ENCODE peak calls at places on chromosomes 3 and 15, in five cellular contexts. One of them, this sample, is unnamed.

GRCh38 chr3:190617185-190617584 is 103.3 kb downstream of the IL1RAP start:
- DNase-seq in IMR-90: no peak
- DNase-seq in A549: no peak
- DNase-seq in K562: no peak
- DNase-seq in HepG2: peak
- DNase-seq in this sample: no peak

GRCh38 chr3:55752911-55753310 is 265.8 kb upstream of the WNT5A start:
- DNase-seq in IMR-90: no peak
- DNase-seq in A549: no peak
- DNase-seq in K562: no peak
- DNase-seq in HepG2: no peak
- DNase-seq in this sample: no peak

GRCh38 chr3:107269081-107269480 is 108.2 kb upstream of the CCDC54 start:
- DNase-seq in IMR-90: no peak
- DNase-seq in A549: no peak
- DNase-seq in K562: no peak
- DNase-seq in HepG2: no peak
- DNase-seq in this sample: no peak

GRCh38 chr15:31338879-31339557 is 12.4 kb downstream of the KLF13 start:
- DNase-seq in IMR-90: peak
- DNase-seq in A549: peak
- DNase-seq in K562: no peak
- DNase-seq in HepG2: peak
- DNase-seq in this sample: no peak

GRCh38 chr3:143497382-143497781 is 350.9 kb downstream of the SLC9A9 start:
- DNase-seq in IMR-90: no peak
- DNase-seq in A549: no peak
- DNase-seq in K562: no peak
- DNase-seq in HepG2: no peak
- DNase-seq in this sample: no peak

GRCh38 chr3:130442284-130442683 is 74.7 kb upstream of the COL6A6 start:
- DNase-seq in IMR-90: no peak
- DNase-seq in A549: no peak
- DNase-seq in K562: no peak
- DNase-seq in HepG2: no peak
- DNase-seq in this sample: peak

GRCh38 chr3:107369791-107370190 is 7.4 kb upstream of the CCDC54 start:
- DNase-seq in IMR-90: peak
- DNase-seq in A549: no peak
- DNase-seq in K562: no peak
- DNase-seq in HepG2: no peak
- DNase-seq in this sample: no peak

GRCh38 chr3:66858656-66859381 is 139.3 kb upstream of the KBTBD8 start:
- DNase-seq in IMR-90: no peak
- DNase-seq in A549: no peak
- DNase-seq in K562: peak
- DNase-seq in HepG2: no peak
- DNase-seq in this sample: peak

GRCh38 chr15:41861736-41862356 is 23.2 kb downstream of the PLA2G4B start:
- DNase-seq in IMR-90: no peak
- DNase-seq in A549: no peak
- DNase-seq in K562: no peak
- DNase-seq in HepG2: no peak
- DNase-seq in this sample: no peak

GRCh38 chr3:43619593-43619992 is 2.2 kb downstream of the ANO10 start:
- DNase-seq in IMR-90: no peak
- DNase-seq in A549: no peak
- DNase-seq in K562: no peak
- DNase-seq in HepG2: no peak
- DNase-seq in this sample: no peak
- TF ChIP-seq USF2 in IMR-90: no peak
- TF ChIP-seq USF2 in A549: no peak
- TF ChIP-seq USF2 in K562: no peak
- TF ChIP-seq USF2 in HepG2: no peak
- TF ChIP-seq USF2 in this sample: no peak

GRCh38 chr3:126936853-126937395 is 46.0 kb upstream of the PLXNA1 start:
- DNase-seq in IMR-90: no peak
- DNase-seq in A549: no peak
- DNase-seq in K562: no peak
- DNase-seq in HepG2: no peak
- DNase-seq in this sample: no peak

GRCh38 chr3:126941721-126942270 is 41.1 kb upstream of the PLXNA1 start:
- DNase-seq in IMR-90: peak
- DNase-seq in A549: no peak
- DNase-seq in K562: no peak
- DNase-seq in HepG2: no peak
- DNase-seq in this sample: no peak

GRCh38 chr3:126938520-126939346 is 44.2 kb upstream of the PLXNA1 start:
- DNase-seq in IMR-90: no peak
- DNase-seq in A549: no peak
- DNase-seq in K562: no peak
- DNase-seq in HepG2: no peak
- DNase-seq in this sample: no peak

GRCh38 chr3:126937533-126938432 is 45.1 kb upstream of the PLXNA1 start:
- DNase-seq in IMR-90: peak
- DNase-seq in A549: no peak
- DNase-seq in K562: no peak
- DNase-seq in HepG2: no peak
- DNase-seq in this sample: no peak

DNA sequence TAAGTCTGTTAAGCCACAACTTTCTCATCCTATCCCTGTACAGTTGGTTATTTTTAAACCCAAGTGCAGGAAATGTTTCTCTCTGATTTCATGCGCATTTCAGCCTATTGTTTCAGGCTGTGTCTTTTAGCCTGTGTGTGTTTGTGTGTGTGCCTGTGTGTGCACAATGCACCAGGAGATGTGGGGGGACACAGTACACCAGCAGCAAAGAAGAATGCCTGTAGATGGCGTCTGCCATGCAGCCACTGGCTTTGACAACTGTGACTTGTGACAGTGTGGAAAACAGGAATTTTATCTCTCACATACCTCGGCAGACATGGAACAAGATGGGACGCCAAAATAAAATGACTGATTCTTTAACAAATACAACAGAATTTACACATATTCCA is 43.6 kb upstream of the PLXNA1 start:
- DNase-seq in IMR-90: no peak
- DNase-seq in A549: no peak
- DNase-seq in K562: no peak
- DNase-seq in HepG2: no peak
- DNase-seq in this sample: no peak
- TF ChIP-seq CTCF in IMR-90: no peak
- TF ChIP-seq CTCF in A549: no peak
- TF ChIP-seq CTCF in K562: no peak
- TF ChIP-seq CTCF in HepG2: peak
- TF ChIP-seq CTCF in this sample: no peak

GRCh38 chr3:111594205-111594604 is 941 bp downstream of the ZBED2 start:
- DNase-seq in IMR-90: peak
- DNase-seq in A549: no peak
- DNase-seq in K562: no peak
- DNase-seq in HepG2: no peak
- DNase-seq in this sample: no peak
- TF ChIP-seq USF2 in IMR-90: no peak
- TF ChIP-seq USF2 in A549: no peak
- TF ChIP-seq USF2 in K562: no peak
- TF ChIP-seq USF2 in HepG2: no peak
- TF ChIP-seq USF2 in this sample: no peak

DNA sequence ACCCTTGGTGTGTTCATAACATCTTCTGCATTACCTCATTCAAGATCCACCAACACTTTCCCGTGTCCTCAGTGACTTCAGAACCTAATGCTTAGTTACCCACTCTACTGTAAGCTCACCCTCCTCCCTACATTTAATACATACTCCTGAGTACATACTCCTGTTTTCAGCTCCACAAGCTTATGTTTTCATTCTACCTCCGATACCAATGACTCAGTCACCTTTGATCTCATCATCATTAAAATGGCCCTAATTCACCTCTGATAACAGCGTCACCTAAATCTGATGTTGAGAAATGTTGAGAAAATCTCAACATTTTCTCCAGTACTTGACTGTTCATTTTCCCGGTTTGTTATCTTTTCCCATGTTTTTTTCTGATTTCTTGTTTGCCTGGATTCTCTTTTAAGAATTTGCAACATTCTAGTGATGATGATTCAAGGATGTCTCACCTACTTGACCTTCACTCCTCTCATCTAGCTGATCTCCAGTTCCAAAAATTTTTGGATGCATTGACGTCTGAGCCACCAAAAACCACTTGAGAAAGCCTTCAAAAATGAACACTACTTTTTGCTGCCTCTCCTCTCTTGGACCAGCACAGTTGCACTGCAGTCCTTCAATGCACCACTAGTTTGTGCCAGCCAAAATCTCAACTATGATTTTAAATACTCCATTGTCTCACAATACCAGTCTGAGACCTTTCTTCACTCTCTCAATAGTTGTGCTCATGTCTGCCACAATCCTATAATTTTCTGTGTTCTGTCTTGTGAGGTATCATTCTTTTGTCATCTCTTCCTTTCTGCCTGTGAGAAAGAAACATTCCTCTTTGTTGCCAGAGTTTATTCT is 220.7 kb upstream of the SEMA6D start:
- DNase-seq in IMR-90: no peak
- DNase-seq in A549: no peak
- DNase-seq in K562: no peak
- DNase-seq in HepG2: no peak
- DNase-seq in this sample: no peak
- TF ChIP-seq CTCF in IMR-90: peak
- TF ChIP-seq CTCF in A549: no peak
- TF ChIP-seq CTCF in K562: no peak
- TF ChIP-seq CTCF in HepG2: no peak
- TF ChIP-seq CTCF in this sample: no peak

GRCh38 chr15:51227967-51228783 is 110.2 kb downstream of the CYP19A1 start:
- DNase-seq in IMR-90: peak
- DNase-seq in A549: peak
- DNase-seq in K562: peak
- DNase-seq in HepG2: peak
- DNase-seq in this sample: no peak

GRCh38 chr15:51234181-51234927 is 104.0 kb downstream of the CYP19A1 start:
- DNase-seq in IMR-90: no peak
- DNase-seq in A549: no peak
- DNase-seq in K562: no peak
- DNase-seq in HepG2: no peak
- DNase-seq in this sample: no peak

GRCh38 chr15:51226813-51227212 is 111.6 kb downstream of the CYP19A1 start:
- DNase-seq in IMR-90: no peak
- DNase-seq in A549: no peak
- DNase-seq in K562: no peak
- DNase-seq in HepG2: no peak
- DNase-seq in this sample: no peak

GRCh38 chr15:51232581-51232980 is 105.8 kb downstream of the CYP19A1 start:
- DNase-seq in IMR-90: no peak
- DNase-seq in A549: no peak
- DNase-seq in K562: no peak
- DNase-seq in HepG2: no peak
- DNase-seq in this sample: no peak

DNA sequence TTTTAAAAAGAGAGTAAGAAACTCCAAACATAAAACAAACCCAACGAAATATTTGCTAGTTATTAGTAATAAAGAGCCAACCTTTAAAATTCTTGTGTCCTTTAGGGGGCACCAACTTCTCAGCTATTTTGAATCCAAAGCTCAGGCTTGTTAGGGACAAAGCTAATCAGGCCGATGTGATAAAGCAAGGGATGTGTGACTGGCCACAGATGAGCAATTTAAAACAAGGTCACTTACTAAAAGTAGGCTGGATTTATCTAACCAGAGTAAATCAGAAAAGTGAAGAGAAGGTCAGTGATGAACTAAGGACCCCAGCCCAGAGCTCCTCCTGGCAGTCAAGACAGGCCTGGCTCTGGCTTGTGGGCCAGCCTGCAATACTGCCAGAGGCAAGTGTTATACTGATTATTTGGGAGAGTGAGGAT is 108.5 kb downstream of the CYP19A1 start:
- DNase-seq in IMR-90: peak
- DNase-seq in A549: peak
- DNase-seq in K562: peak
- DNase-seq in HepG2: peak
- DNase-seq in this sample: no peak
- TF ChIP-seq USF2 in IMR-90: no peak
- TF ChIP-seq USF2 in A549: no peak
- TF ChIP-seq USF2 in K562: no peak
- TF ChIP-seq USF2 in HepG2: no peak
- TF ChIP-seq USF2 in this sample: no peak

DNA sequence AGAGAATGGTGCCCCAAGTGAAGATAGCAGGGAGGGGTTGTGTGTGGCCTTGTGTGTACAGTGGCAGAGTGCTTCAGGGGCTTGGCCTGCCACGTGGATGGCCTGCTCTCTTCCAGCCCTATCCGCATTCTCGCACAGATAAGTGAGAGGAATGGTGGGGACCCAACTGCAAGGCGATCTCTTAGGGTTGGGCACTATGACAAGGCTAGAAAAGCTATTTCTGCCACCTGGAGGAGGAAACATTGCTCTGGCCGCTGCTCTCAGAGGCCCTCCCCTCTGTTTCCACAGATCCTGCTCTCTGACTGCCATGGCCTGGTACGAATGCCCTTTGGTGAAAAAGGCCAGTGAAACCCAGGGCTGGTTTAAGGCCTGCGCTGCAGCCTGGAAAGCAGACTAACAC is 20.6 kb downstream of the EEFSEC start:
- DNase-seq in IMR-90: no peak
- DNase-seq in A549: no peak
- DNase-seq in K562: no peak
- DNase-seq in HepG2: peak
- DNase-seq in this sample: peak
- TF ChIP-seq CTCF in IMR-90: no peak
- TF ChIP-seq CTCF in A549: no peak
- TF ChIP-seq CTCF in K562: no peak
- TF ChIP-seq CTCF in HepG2: no peak
- TF ChIP-seq CTCF in this sample: no peak

GRCh38 chr3:41863024-41863423 is 98.9 kb downstream of the ULK4 start:
- DNase-seq in IMR-90: no peak
- DNase-seq in A549: no peak
- DNase-seq in K562: no peak
- DNase-seq in HepG2: peak
- DNase-seq in this sample: peak
- TF ChIP-seq USF2 in IMR-90: no peak
- TF ChIP-seq USF2 in A549: no peak
- TF ChIP-seq USF2 in K562: no peak
- TF ChIP-seq USF2 in HepG2: no peak
- TF ChIP-seq USF2 in this sample: no peak

DNA sequence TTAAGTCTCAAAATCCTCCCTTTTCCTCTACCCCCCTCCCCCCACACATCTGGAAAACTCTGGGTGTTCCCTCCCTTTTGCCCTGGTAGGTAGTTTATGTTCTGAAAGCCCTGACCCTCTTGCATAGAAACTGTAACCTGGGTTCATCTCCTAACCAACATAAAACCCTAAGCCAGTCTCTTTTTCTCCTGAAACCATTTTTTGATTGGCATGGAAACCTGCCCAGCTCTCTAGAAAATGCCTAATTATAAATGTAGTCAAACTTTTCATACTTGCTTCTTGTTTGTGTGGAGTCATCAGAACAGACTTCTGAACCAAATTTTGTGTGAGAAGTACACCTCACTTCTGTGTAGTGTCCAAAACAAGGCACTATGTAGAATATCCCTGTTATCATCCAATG is 1264.4 kb downstream of the SI start:
- DNase-seq in IMR-90: no peak
- DNase-seq in A549: no peak
- DNase-seq in K562: no peak
- DNase-seq in HepG2: no peak
- DNase-seq in this sample: no peak
- TF ChIP-seq CTCF in IMR-90: no peak
- TF ChIP-seq CTCF in A549: no peak
- TF ChIP-seq CTCF in K562: no peak
- TF ChIP-seq CTCF in HepG2: no peak
- TF ChIP-seq CTCF in this sample: no peak